ENCODE peak calls at places on chromosomes 5 and 9, in six cellular contexts. C, D, U, I, Q and A are unnamed samples.
A peak's percentile ranks its signal among the peaks of the same experiment; 100 is the strongest.

GRCh38 chr9:20606637-20607036 is 15.7 kb downstream of the MLLT3 start:
- DNase-seq in C (peak; percentile 60), D (no peak), U (no peak), I (no peak), Q (no peak), A (no peak)

GRCh38 chr5:54146390-54146789 is 164.0 kb downstream of the ARL15 start:
- DNase-seq in C (no peak), D (no peak), U (no peak), I (no peak), Q (no peak), A (no peak)

GRCh38 chr5:84453405-84453804 is 68.7 kb upstream of the EDIL3 start:
- DNase-seq in C (no peak), D (no peak), U (no peak), I (no peak), Q (no peak), A (no peak)

GRCh38 chr9:135074354-135075233 is 12.9 kb upstream of the OLFM1 start:
- DNase-seq in C (no peak), D (no peak), U (no peak), I (no peak), Q (no peak), A (no peak)

GRCh38 chr9:136244116-136244775 is 1.4 kb downstream of the QSOX2 start:
- DNase-seq in C (no peak), D (no peak), U (peak; percentile 64), I (no peak), Q (peak; percentile 66), A (peak; percentile 57)

GRCh38 chr5:179495906-179496455 is 54.4 kb upstream of the RUFY1 start:
- DNase-seq in C (no peak), D (no peak), U (no peak), I (no peak), Q (no peak), A (no peak)

GRCh38 chr9:129785866-129786265 is 17.1 kb upstream of the TOR1B start:
- DNase-seq in C (no peak), D (no peak), U (no peak), I (no peak), Q (no peak), A (no peak)

GRCh38 chr5:133051117-133051546 is 681 bp upstream of the HSPA4 start:
- DNase-seq in C (no peak), D (no peak), U (no peak), I (no peak), Q (no peak), A (no peak)

GRCh38 chr5:5650242-5650641 is 227.8 kb downstream of the ICE1 start:
- DNase-seq in C (no peak), D (no peak), U (no peak), I (no peak), Q (no peak), A (no peak)

GRCh38 chr5:181160144-181160754 is 12.9 kb downstream of the OR2V2 start:
- DNase-seq in C (peak; percentile 81), D (no peak), U (peak; percentile 76), I (no peak), Q (peak; percentile 65), A (peak; percentile 79)